ENCODE peak calls at places on chromosomes 6 and 20, in eight cellular contexts. O, X, F, E, J, V, W and A are unnamed samples.

GRCh38 chr6:142323377-142323776 is 21.6 kb downstream of the ADGRG6 start:
- DNase-seq in X (no peak), F (no peak), E (no peak), W (peak), J (no peak), V (no peak), O (no peak), A (no peak)

GRCh38 chr6:115667478-115667996 is 393.2 kb downstream of the FRK start:
- DNase-seq in X (no peak), E (no peak), W (no peak), O (no peak), F (no peak), V (no peak), J (no peak), A (no peak)

GRCh38 chr20:20237093-20237959 is 130.6 kb upstream of the INSM1 start:
- DNase-seq in X (no peak), O (peak), E (peak), V (peak), W (peak), F (peak), J (peak), A (peak)

GRCh38 chr6:29017428-29017802 is 12.3 kb upstream of the ZNF311 start:
- DNase-seq in V (no peak), E (no peak), W (no peak), J (no peak), O (no peak), X (no peak), F (no peak), A (no peak)

GRCh38 chr6:160284575-160284974 is 26.0 kb upstream of the SLC22A2 start:
- DNase-seq in E (no peak), J (no peak), V (no peak), O (no peak), X (no peak), F (no peak), W (no peak), A (no peak)

GRCh38 chr6:120876405-120876804 is 457.9 kb downstream of the TBC1D32 start:
- DNase-seq in W (no peak), V (no peak), X (no peak), F (no peak), O (no peak), E (no peak), J (no peak), A (no peak)

GRCh38 chr6:2639167-2639566 is 111.6 kb downstream of the MYLK4 start:
- DNase-seq in X (no peak), O (no peak), J (no peak), E (no peak), F (no peak), W (no peak), V (no peak), A (no peak)

GRCh38 chr6:52990342-52990741 is 4.7 kb downstream of the GSTA4 start:
- DNase-seq in J (peak), E (no peak), O (no peak), V (no peak), F (no peak), W (no peak), X (no peak), A (no peak)

GRCh38 chr6:31365864-31366263 is 8.9 kb upstream of the HLA-B start:
- DNase-seq in E (no peak), J (no peak), X (no peak), W (no peak), F (no peak), V (no peak), O (no peak), A (no peak)

GRCh38 chr20:23200914-23201313 is 114.8 kb upstream of the CD93 start:
- DNase-seq in V (peak), W (no peak), F (peak), J (no peak), O (no peak), E (peak), X (no peak), A (peak)

GRCh38 chr6:30684386-30685156 is 1.9 kb downstream of the PPP1R18 start:
- DNase-seq in F (no peak), X (no peak), E (no peak), O (no peak), W (no peak), J (peak), V (peak), A (peak)

GRCh38 chr6:144264270-144265060 is 20.7 kb upstream of the UTRN start:
- DNase-seq in J (no peak), F (no peak), O (peak), W (no peak), V (peak), X (no peak), E (peak), A (no peak)

GRCh38 chr6:163438940-163439335 is 24.4 kb downstream of the QKI start:
- DNase-seq in E (no peak), O (no peak), W (no peak), J (peak), F (no peak), V (peak), X (no peak), A (no peak)

GRCh38 chr20:51326241-51326819 is 216.2 kb downstream of the NFATC2 start:
- DNase-seq in F (peak), O (no peak), J (peak), V (no peak), W (no peak), X (no peak), E (peak), A (peak)

GRCh38 chr6:3749991-3750323 is 1.6 kb downstream of the PXDC1 start:
- DNase-seq in W (no peak), X (peak), O (peak), F (no peak), J (no peak), V (peak), E (no peak), A (no peak)

GRCh38 chr6:136511921-136512320 is 38.3 kb downstream of the MAP7 start:
- DNase-seq in X (no peak), E (no peak), O (no peak), J (no peak), W (no peak), F (no peak), V (peak), A (no peak)

GRCh38 chr20:10061641-10062040 is 26.9 kb downstream of the ANKEF1 start:
- DNase-seq in F (no peak), X (no peak), J (no peak), W (no peak), O (no peak), E (no peak), V (no peak), A (no peak)

GRCh38 chr6:43763133-43763797 is 6.7 kb upstream of the VEGFA start:
- DNase-seq in E (no peak), O (no peak), X (no peak), F (no peak), J (no peak), V (no peak), W (no peak), A (no peak)

GRCh38 chr6:108983151-108983550 is 111.5 kb downstream of the SESN1 start:
- DNase-seq in E (no peak), X (no peak), V (no peak), W (no peak), O (no peak), F (no peak), J (no peak), A (no peak)

GRCh38 chr6:52595000-52595795 is 18.3 kb upstream of the TRAM2 start:
- DNase-seq in O (peak), W (no peak), V (peak), J (no peak), E (no peak), X (peak), F (no peak), A (no peak)

GRCh38 chr6:111551521-111552231 is 54.0 kb downstream of the TRAF3IP2 start:
- DNase-seq in J (no peak), X (no peak), O (no peak), W (peak), V (no peak), E (no peak), F (no peak), A (no peak)

GRCh38 chr6:5379647-5380242 is 118.4 kb downstream of the FARS2 start:
- DNase-seq in W (peak), J (peak), E (peak), F (peak), V (no peak), O (peak), X (no peak), A (peak)

GRCh38 chr6:56756791-56757582 is 114.3 kb upstream of the DST start:
- DNase-seq in F (no peak), X (no peak), V (no peak), E (no peak), J (no peak), O (no peak), W (no peak), A (no peak)

GRCh38 chr6:127918506-127919427 is 17.9 kb upstream of the THEMIS start:
- DNase-seq in E (no peak), O (no peak), X (no peak), F (no peak), V (no peak), J (no peak), W (no peak), A (no peak)

GRCh38 chr6:144063744-144064401 is 31.5 kb downstream of the SF3B5 start:
- DNase-seq in F (peak), W (peak), X (peak), V (peak), O (peak), J (peak), E (peak), A (peak)

GRCh38 chr6:111207141-111207858 is 120.0 kb downstream of the SLC16A10 start:
- DNase-seq in X (no peak), E (no peak), J (no peak), V (no peak), O (no peak), F (no peak), W (no peak), A (no peak)

GRCh38 chr6:31620586-31621319 is at the start of gene PRRC2A:
- DNase-seq in V (peak), J (peak), W (peak), E (peak), X (no peak), F (peak), O (peak), A (peak)